ENCODE peak calls at places on chromosomes 11 and 22, in four cellular contexts. One of them, this sample, is unnamed.

GRCh38 chr22:17719911-17720310 is 54.4 kb downstream of the BID start:
- DNase-seq in islet precursor cell: no peak
- DNase-seq in transverse colon: no peak
- DNase-seq in AG09309: no peak
- DNase-seq in this sample: no peak

GRCh38 chr11:17979770-17980371 is 33.0 kb downstream of the SERGEF start:
- DNase-seq in AG09309: no peak
- DNase-seq in islet precursor cell: peak; percentile 67
- DNase-seq in transverse colon: no peak
- DNase-seq in this sample: peak; percentile 86

GRCh38 chr22:36435516-36436415 is 45.7 kb downstream of the TXN2 start:
- DNase-seq in AG09309: no peak
- DNase-seq in islet precursor cell: peak; percentile 85
- DNase-seq in transverse colon: peak; percentile 84
- DNase-seq in this sample: peak; percentile 89

GRCh38 chr11:27395556-27396258 is 32.7 kb upstream of the CCDC34 start:
- DNase-seq in islet precursor cell: peak; percentile 62
- DNase-seq in transverse colon: peak; percentile 64
- DNase-seq in AG09309: no peak
- DNase-seq in this sample: no peak

GRCh38 chr11:115784796-115785521 is 280.7 kb upstream of the CADM1 start:
- DNase-seq in islet precursor cell: no peak
- DNase-seq in AG09309: no peak
- DNase-seq in transverse colon: peak; percentile 32
- DNase-seq in this sample: no peak

GRCh38 chr22:23147632-23148387 is 2.5 kb downstream of the RAB36 start:
- DNase-seq in transverse colon: no peak
- DNase-seq in islet precursor cell: no peak
- DNase-seq in AG09309: peak; percentile 10
- DNase-seq in this sample: no peak

GRCh38 chr11:116876656-116877055 is 39.2 kb upstream of the APOA1 start:
- DNase-seq in transverse colon: no peak
- DNase-seq in islet precursor cell: no peak
- DNase-seq in AG09309: no peak
- DNase-seq in this sample: peak; percentile 53

GRCh38 chr11:66854729-66855211 is 2.1 kb upstream of the LRFN4 start:
- DNase-seq in islet precursor cell: no peak
- DNase-seq in transverse colon: no peak
- DNase-seq in AG09309: no peak
- DNase-seq in this sample: no peak

GRCh38 chr11:95231881-95232605 is 1.0 kb upstream of the SESN3 start:
- DNase-seq in transverse colon: peak; percentile 66
- DNase-seq in islet precursor cell: peak; percentile 94
- DNase-seq in AG09309: no peak
- DNase-seq in this sample: peak; percentile 88

GRCh38 chr11:130766650-130767297 is 149.5 kb downstream of the SNX19 start:
- DNase-seq in AG09309: no peak
- DNase-seq in transverse colon: no peak
- DNase-seq in islet precursor cell: no peak
- DNase-seq in this sample: peak; percentile 45

GRCh38 chr11:74269161-74269809 is 42.2 kb downstream of the P4HA3 start:
- DNase-seq in islet precursor cell: peak; percentile 27
- DNase-seq in AG09309: no peak
- DNase-seq in transverse colon: no peak
- DNase-seq in this sample: peak; percentile 20

GRCh38 chr11:22244986-22245592 is 52.2 kb downstream of the ANO5 start:
- DNase-seq in transverse colon: peak; percentile 10
- DNase-seq in AG09309: peak; percentile 2
- DNase-seq in islet precursor cell: peak; percentile 75
- DNase-seq in this sample: peak; percentile 78

GRCh38 chr22:44710474-44711235 is 8.7 kb downstream of the PRR5 start:
- DNase-seq in islet precursor cell: no peak
- DNase-seq in transverse colon: peak; percentile 82
- DNase-seq in AG09309: no peak
- DNase-seq in this sample: no peak

GRCh38 chr11:46895821-46896220 is 22.5 kb downstream of the LRP4 start:
- DNase-seq in transverse colon: peak; percentile 20
- DNase-seq in islet precursor cell: no peak
- DNase-seq in AG09309: no peak
- DNase-seq in this sample: peak; percentile 16

GRCh38 chr22:28247114-28247513 is 328.1 kb upstream of the PITPNB start:
- DNase-seq in transverse colon: no peak
- DNase-seq in islet precursor cell: no peak
- DNase-seq in AG09309: no peak
- DNase-seq in this sample: no peak

GRCh38 chr11:30917859-30918478 is 331.8 kb upstream of the MPPED2 start:
- DNase-seq in AG09309: no peak
- DNase-seq in islet precursor cell: no peak
- DNase-seq in transverse colon: no peak
- DNase-seq in this sample: no peak

GRCh38 chr11:33291004-33291777 is 34.0 kb downstream of the HIPK3 start:
- DNase-seq in islet precursor cell: no peak
- DNase-seq in AG09309: no peak
- DNase-seq in transverse colon: no peak
- DNase-seq in this sample: no peak

This sample was measured in endodermal cell.